ENCODE peak calls at places on chromosomes 3 and 15, in seven cellular contexts. One of them, this sample, is unnamed.

GRCh38 chr3:121295966-121296365 is 249.8 kb downstream of the POLQ start:
- DNase-seq in A549: no peak
- DNase-seq in transverse colon: no peak
- DNase-seq in OCI-LY7: no peak
- DNase-seq in neural progenitor cell: no peak
- DNase-seq in suprapubic skin: no peak
- DNase-seq in neuronal stem cell: no peak
- DNase-seq in this sample: no peak

GRCh38 chr3:16452265-16452664 is 61.2 kb downstream of the RFTN1 start:
- DNase-seq in A549: no peak
- DNase-seq in transverse colon: no peak
- DNase-seq in OCI-LY7: no peak
- DNase-seq in neural progenitor cell: no peak
- DNase-seq in suprapubic skin: no peak
- DNase-seq in neuronal stem cell: no peak
- DNase-seq in this sample: no peak

GRCh38 chr15:78223396-78224023 is 10.9 kb downstream of the ACSBG1 start:
- DNase-seq in A549: no peak
- DNase-seq in transverse colon: no peak
- DNase-seq in OCI-LY7: no peak
- DNase-seq in neural progenitor cell: no peak
- DNase-seq in suprapubic skin: peak; percentile 41
- DNase-seq in neuronal stem cell: no peak
- DNase-seq in this sample: no peak

GRCh38 chr3:126056681-126057546 is 27.0 kb downstream of the SLC41A3 start:
- DNase-seq in A549: peak; percentile 11
- DNase-seq in transverse colon: no peak
- DNase-seq in OCI-LY7: no peak
- DNase-seq in neural progenitor cell: no peak
- DNase-seq in suprapubic skin: no peak
- DNase-seq in neuronal stem cell: no peak
- DNase-seq in this sample: no peak

GRCh38 chr15:51917493-51917892 is 54.1 kb downstream of the LEO1 start:
- DNase-seq in A549: peak; percentile 89
- DNase-seq in transverse colon: no peak
- DNase-seq in OCI-LY7: peak; percentile 43
- DNase-seq in neural progenitor cell: peak; percentile 60
- DNase-seq in suprapubic skin: no peak
- DNase-seq in neuronal stem cell: no peak
- DNase-seq in this sample: no peak

GRCh38 chr3:51357856-51358255 is 27.2 kb upstream of the MANF start:
- DNase-seq in A549: no peak
- DNase-seq in transverse colon: no peak
- DNase-seq in OCI-LY7: no peak
- DNase-seq in neural progenitor cell: no peak
- DNase-seq in suprapubic skin: no peak
- DNase-seq in neuronal stem cell: no peak
- DNase-seq in this sample: no peak

GRCh38 chr3:15796771-15797599 is 794 bp downstream of the ANKRD28 start:
- DNase-seq in A549: peak; percentile 41
- DNase-seq in transverse colon: no peak
- DNase-seq in OCI-LY7: no peak
- DNase-seq in neural progenitor cell: peak; percentile 60
- DNase-seq in suprapubic skin: no peak
- DNase-seq in neuronal stem cell: peak; percentile 41
- DNase-seq in this sample: no peak

GRCh38 chr3:177437513-177438337 is 240.4 kb upstream of the TBL1XR1 start:
- DNase-seq in A549: no peak
- DNase-seq in transverse colon: no peak
- DNase-seq in OCI-LY7: no peak
- DNase-seq in neural progenitor cell: no peak
- DNase-seq in suprapubic skin: no peak
- DNase-seq in neuronal stem cell: no peak
- DNase-seq in this sample: no peak

GRCh38 chr3:65855370-65856100 is 183.2 kb downstream of the MAGI1 start:
- DNase-seq in A549: no peak
- DNase-seq in transverse colon: no peak
- DNase-seq in OCI-LY7: no peak
- DNase-seq in neural progenitor cell: no peak
- DNase-seq in suprapubic skin: no peak
- DNase-seq in neuronal stem cell: no peak
- DNase-seq in this sample: no peak

GRCh38 chr3:46898321-46899150 is 21.0 kb downstream of the PTH1R start:
- DNase-seq in A549: no peak
- DNase-seq in transverse colon: no peak
- DNase-seq in OCI-LY7: no peak
- DNase-seq in neural progenitor cell: peak; percentile 69
- DNase-seq in suprapubic skin: no peak
- DNase-seq in neuronal stem cell: no peak
- DNase-seq in this sample: peak; percentile 87

DNA sequence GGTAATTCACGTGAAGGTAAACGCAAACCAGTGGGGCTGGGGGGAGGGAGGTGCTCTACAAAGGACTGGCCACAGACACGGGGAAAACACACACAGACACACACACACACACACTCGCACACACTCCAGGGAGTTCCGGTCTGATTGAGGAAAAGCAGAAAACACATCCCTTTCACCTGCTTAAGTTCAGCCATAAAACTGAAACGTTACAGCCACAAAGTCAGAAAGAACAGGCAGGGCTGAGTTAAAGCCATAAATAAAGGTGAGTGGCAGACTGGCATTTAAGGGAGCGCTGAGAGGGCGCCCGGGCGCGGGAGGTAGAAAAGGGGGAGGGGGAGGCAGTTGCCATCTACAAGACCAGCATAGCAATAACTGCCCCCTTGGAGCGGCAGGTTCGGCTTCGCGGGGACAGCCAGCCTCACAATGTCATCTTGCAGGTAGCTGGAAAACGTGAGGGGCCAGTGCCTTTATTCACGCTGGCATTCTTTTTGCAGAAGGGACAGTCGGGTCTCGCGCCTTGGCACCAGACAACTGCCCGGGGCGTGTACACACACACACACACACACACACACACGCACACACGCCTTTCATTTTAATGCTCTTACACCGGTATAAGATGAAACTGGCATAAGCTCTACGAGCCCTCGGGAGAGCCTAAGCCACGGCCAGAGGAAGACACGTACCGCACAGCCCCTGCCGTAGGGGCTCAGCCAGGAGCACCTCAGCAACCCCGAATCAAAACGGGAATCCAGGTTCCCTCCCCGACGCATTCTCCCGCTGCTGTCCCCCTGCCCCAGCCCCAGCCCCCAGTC is 869 bp downstream of the TNIK start:
- DNase-seq in A549: peak; percentile 13
- DNase-seq in transverse colon: peak; percentile 76
- DNase-seq in OCI-LY7: no peak
- DNase-seq in neural progenitor cell: peak; percentile 37
- DNase-seq in suprapubic skin: peak; percentile 63
- DNase-seq in neuronal stem cell: peak; percentile 15
- DNase-seq in this sample: peak; percentile 76
- H3K4me3 ChIP-seq in A549: peak overlapping the region; percentile 87
- H3K4me3 ChIP-seq in transverse colon: peak overlapping the region; percentile 82
- H3K4me3 ChIP-seq in OCI-LY7: no peak overlapping the region
- H3K4me3 ChIP-seq in neural progenitor cell: peak overlapping the region; percentile 61
- H3K4me3 ChIP-seq in suprapubic skin: peak overlapping the region; percentile 81
- H3K4me3 ChIP-seq in neuronal stem cell: peak overlapping the region; percentile 89
- H3K4me3 ChIP-seq in this sample: peak overlapping the region; percentile 90

GRCh38 chr3:30660656-30661055 is 54.3 kb downstream of the TGFBR2 start:
- DNase-seq in A549: no peak
- DNase-seq in transverse colon: no peak
- DNase-seq in OCI-LY7: no peak
- DNase-seq in neural progenitor cell: no peak
- DNase-seq in suprapubic skin: no peak
- DNase-seq in neuronal stem cell: no peak
- DNase-seq in this sample: no peak
- H3K4me1 ChIP-seq in A549: peaks cover 60% of the 10 kb centered on the region
- H3K4me1 ChIP-seq in transverse colon: peaks cover 80% of the 10 kb centered on the region
- H3K4me1 ChIP-seq in OCI-LY7: peaks cover 67% of the 10 kb centered on the region
- H3K4me1 ChIP-seq in neural progenitor cell: peaks cover 29% of the 10 kb centered on the region
- H3K4me1 ChIP-seq in suprapubic skin: peaks cover 62% of the 10 kb centered on the region
- H3K4me1 ChIP-seq in neuronal stem cell: peaks cover 28% of the 10 kb centered on the region
- H3K4me1 ChIP-seq in this sample: peaks cover 35% of the 10 kb centered on the region

DNA sequence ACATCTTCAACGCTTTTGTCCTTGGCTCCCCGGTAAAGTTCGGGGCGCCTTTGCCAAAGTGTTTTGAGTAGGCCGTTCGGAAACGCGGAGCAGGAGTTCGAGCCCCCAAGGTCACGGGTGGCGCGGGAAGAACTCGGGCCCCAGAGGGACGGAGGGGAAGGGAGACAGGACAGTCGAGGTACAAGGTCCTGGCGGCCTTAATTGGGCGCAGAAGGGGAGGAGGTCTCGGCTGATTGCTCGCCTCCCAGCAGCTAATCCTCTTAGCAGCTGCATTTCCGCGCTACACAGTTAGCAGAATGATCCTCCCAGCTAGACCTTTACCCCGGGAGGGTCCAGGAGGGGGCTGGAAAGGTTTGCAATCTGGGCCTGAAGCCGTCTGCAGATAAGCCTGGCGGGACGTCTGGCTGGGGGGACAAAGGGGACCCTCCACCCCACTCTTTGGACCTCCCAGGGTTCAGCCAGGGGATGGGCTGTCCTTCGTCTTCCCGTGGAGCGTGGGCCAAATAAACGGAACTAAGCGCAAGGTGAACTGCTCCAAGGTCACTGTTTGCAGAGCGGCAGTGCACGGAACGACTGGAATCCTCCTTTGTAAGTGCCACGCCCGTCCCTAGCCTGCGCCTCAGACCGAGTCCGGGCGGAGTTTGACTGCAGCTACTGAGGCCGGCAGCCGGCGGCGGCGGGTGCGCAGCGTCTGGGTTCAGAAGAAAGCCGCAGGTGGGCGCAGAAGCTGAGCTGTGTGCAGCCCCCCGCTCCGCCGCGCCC is 7.2 kb downstream of the EOMES start:
- DNase-seq in A549: no peak
- DNase-seq in transverse colon: peak; percentile 68
- DNase-seq in OCI-LY7: no peak
- DNase-seq in neural progenitor cell: peak; percentile 88
- DNase-seq in suprapubic skin: no peak
- DNase-seq in neuronal stem cell: no peak
- DNase-seq in this sample: peak; percentile 81
- H3K4me3 ChIP-seq in A549: peak overlapping the region; percentile 19
- H3K4me3 ChIP-seq in transverse colon: no peak overlapping the region
- H3K4me3 ChIP-seq in OCI-LY7: no peak overlapping the region
- H3K4me3 ChIP-seq in neural progenitor cell: peak overlapping the region; percentile 33
- H3K4me3 ChIP-seq in suprapubic skin: peak overlapping the region; percentile 27
- H3K4me3 ChIP-seq in neuronal stem cell: peak overlapping the region; percentile 37
- H3K4me3 ChIP-seq in this sample: peak overlapping the region; percentile 32

GRCh38 chr3:155745795-155746550 is 1.1 kb upstream of the PLCH1 start:
- DNase-seq in A549: peak; percentile 68
- DNase-seq in transverse colon: peak; percentile 29
- DNase-seq in OCI-LY7: no peak
- DNase-seq in neural progenitor cell: peak; percentile 92
- DNase-seq in suprapubic skin: no peak
- DNase-seq in neuronal stem cell: peak; percentile 81
- DNase-seq in this sample: no peak
- H3K4me1 ChIP-seq in A549: peaks cover 48% of the 10 kb centered on the region
- H3K4me1 ChIP-seq in transverse colon: peaks cover 29% of the 10 kb centered on the region
- H3K4me1 ChIP-seq in OCI-LY7: peaks cover 9% of the 10 kb centered on the region
- H3K4me1 ChIP-seq in neural progenitor cell: peaks cover 68% of the 10 kb centered on the region
- H3K4me1 ChIP-seq in suprapubic skin: peaks cover 30% of the 10 kb centered on the region
- H3K4me1 ChIP-seq in neuronal stem cell: peaks cover 51% of the 10 kb centered on the region
- H3K4me1 ChIP-seq in this sample: no peaks in the 10 kb centered on the region

DNA sequence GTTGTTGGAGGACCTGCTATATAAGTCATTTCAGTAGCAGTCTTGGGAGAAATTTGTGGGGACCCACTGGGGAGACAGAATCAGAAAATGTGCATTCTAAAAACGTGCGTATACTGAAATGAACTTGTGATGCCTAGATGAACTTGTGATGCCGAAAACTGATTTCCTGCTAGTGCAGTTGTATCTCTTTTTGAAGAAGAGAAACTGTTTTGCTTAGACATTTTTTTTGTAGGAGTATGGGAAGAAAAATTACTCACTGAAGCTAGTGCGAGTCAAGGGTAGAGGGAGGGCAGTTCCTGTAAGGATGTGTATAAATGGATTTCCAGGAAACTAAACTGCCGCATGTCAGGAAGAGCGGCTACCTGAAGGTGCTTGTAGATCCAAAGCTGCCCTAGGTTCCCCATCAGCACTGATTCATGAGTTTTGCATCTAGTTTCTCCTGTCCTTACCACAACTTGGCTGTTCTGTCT is 25.4 kb downstream of the CD200 start:
- DNase-seq in A549: no peak
- DNase-seq in transverse colon: no peak
- DNase-seq in OCI-LY7: peak; percentile 4
- DNase-seq in neural progenitor cell: no peak
- DNase-seq in suprapubic skin: no peak
- DNase-seq in neuronal stem cell: no peak
- DNase-seq in this sample: no peak
- H3K4me3 ChIP-seq in A549: no peak overlapping the region
- H3K4me3 ChIP-seq in transverse colon: no peak overlapping the region
- H3K4me3 ChIP-seq in OCI-LY7: peak overlapping the region; percentile 22
- H3K4me3 ChIP-seq in neural progenitor cell: no peak overlapping the region
- H3K4me3 ChIP-seq in suprapubic skin: no peak overlapping the region
- H3K4me3 ChIP-seq in neuronal stem cell: no peak overlapping the region
- H3K4me3 ChIP-seq in this sample: peak overlapping the region; percentile 4

DNA sequence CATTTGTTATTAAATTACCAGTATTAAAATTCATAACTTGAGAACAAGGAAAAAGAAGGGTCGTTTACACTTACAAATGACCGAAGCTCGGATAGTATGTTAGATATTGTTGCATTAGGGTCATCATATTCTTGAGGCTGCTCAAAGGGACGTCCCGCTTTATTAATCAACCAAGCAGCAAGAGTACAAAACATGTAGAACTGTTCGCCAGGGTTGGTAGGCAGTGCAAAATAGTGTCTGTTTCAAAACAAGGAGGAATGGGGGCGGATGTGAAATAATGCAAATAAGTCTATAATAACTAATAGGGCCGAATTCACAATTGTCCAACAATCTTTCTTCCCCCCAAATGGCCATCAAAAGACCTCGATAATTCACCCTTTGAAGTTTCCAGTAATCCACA is 2.9 kb downstream of the IFT57 start:
- DNase-seq in A549: no peak
- DNase-seq in transverse colon: no peak
- DNase-seq in OCI-LY7: peak; percentile 69
- DNase-seq in neural progenitor cell: no peak
- DNase-seq in suprapubic skin: no peak
- DNase-seq in neuronal stem cell: no peak
- DNase-seq in this sample: no peak
- H3K4me1 ChIP-seq in A549: peaks cover 14% of the 10 kb centered on the region
- H3K4me1 ChIP-seq in transverse colon: peaks cover 46% of the 10 kb centered on the region
- H3K4me1 ChIP-seq in OCI-LY7: peaks cover 43% of the 10 kb centered on the region
- H3K4me1 ChIP-seq in neural progenitor cell: peaks cover 25% of the 10 kb centered on the region
- H3K4me1 ChIP-seq in suprapubic skin: peaks cover 42% of the 10 kb centered on the region
- H3K4me1 ChIP-seq in neuronal stem cell: peaks cover 13% of the 10 kb centered on the region
- H3K4me1 ChIP-seq in this sample: peaks cover 10% of the 10 kb centered on the region

GRCh38 chr3:80252113-80252512 is 484.3 kb upstream of the ROBO1 start:
- DNase-seq in A549: no peak
- DNase-seq in transverse colon: no peak
- DNase-seq in OCI-LY7: no peak
- DNase-seq in neural progenitor cell: no peak
- DNase-seq in suprapubic skin: no peak
- DNase-seq in neuronal stem cell: no peak
- DNase-seq in this sample: no peak
- H3K4me3 ChIP-seq in A549: no peak overlapping the region
- H3K4me3 ChIP-seq in transverse colon: no peak overlapping the region
- H3K4me3 ChIP-seq in OCI-LY7: no peak overlapping the region
- H3K4me3 ChIP-seq in neural progenitor cell: no peak overlapping the region
- H3K4me3 ChIP-seq in suprapubic skin: no peak overlapping the region
- H3K4me3 ChIP-seq in neuronal stem cell: no peak overlapping the region
- H3K4me3 ChIP-seq in this sample: no peak overlapping the region

This sample was measured in kidney.